ENCODE peak calls at places on chromosomes 13 and 19, in six cellular contexts. V, W, E, J, X and A are unnamed samples.

GRCh38 chr13:80145291-80145690 is 195.6 kb downstream of the SPRY2 start:
- DNase-seq in X (no peak), V (no peak), W (no peak), E (no peak), J (no peak), A (no peak)

GRCh38 chr19:4077800-4078683 is 11.3 kb upstream of the ZBTB7A start:
- DNase-seq in E (no peak), X (no peak), J (peak; percentile 42), W (peak; percentile 34), V (no peak), A (no peak)

GRCh38 chr19:17686592-17687042 is 1.5 kb downstream of the UNC13A start:
- DNase-seq in J (no peak), E (peak; percentile 76), X (no peak), W (no peak), V (peak; percentile 84), A (no peak)

GRCh38 chr13:44758595-44759221 is 182.6 kb upstream of the TSC22D1 start:
- DNase-seq in E (peak; percentile 23), X (no peak), J (no peak), W (peak; percentile 76), V (no peak), A (no peak)

GRCh38 chr13:50170447-50171037 is 155.3 kb downstream of the KCNRG start:
- DNase-seq in J (no peak), X (no peak), V (no peak), E (no peak), W (peak; percentile 41), A (no peak)

GRCh38 chr19:52566588-52566987 is 3.5 kb upstream of the ZNF701 start:
- DNase-seq in W (peak; percentile 10), X (peak; percentile 67), E (no peak), V (no peak), J (no peak), A (no peak)

GRCh38 chr13:60351326-60351725 is 45.7 kb upstream of the TDRD3 start:
- DNase-seq in V (no peak), X (no peak), W (peak; percentile 89), E (peak; percentile 68), J (no peak), A (no peak)

GRCh38 chr13:66567899-66568612 is 662.1 kb downstream of the PCDH9 start:
- DNase-seq in E (no peak), W (no peak), J (no peak), X (no peak), V (no peak), A (no peak)

GRCh38 chr19:342801-343421 is 1.7 kb downstream of the MIER2 start:
- DNase-seq in V (no peak), W (peak; percentile 80), E (no peak), J (no peak), X (no peak), A (no peak)

GRCh38 chr13:114013952-114014629 is 40.2 kb upstream of the C13orf46 start:
- DNase-seq in J (no peak), E (no peak), X (no peak), V (no peak), W (no peak), A (no peak)

GRCh38 chr19:31064486-31064885 is 284.8 kb downstream of the TSHZ3 start:
- DNase-seq in V (no peak), X (no peak), J (no peak), W (no peak), E (no peak), A (no peak)

GRCh38 chr19:21022996-21023395 is 2.5 kb downstream of the ZNF430 start:
- DNase-seq in E (peak; percentile 6), J (no peak), W (peak; percentile 67), X (no peak), V (no peak), A (no peak)

GRCh38 chr19:18294467-18294864 is 13.0 kb upstream of the JUND start:
- DNase-seq in X (no peak), W (no peak), J (no peak), E (no peak), V (peak; percentile 88), A (no peak)

GRCh38 chr19:5839312-5840017 is at the start of gene FUT6:
- DNase-seq in E (no peak), X (no peak), W (no peak), J (no peak), V (no peak), A (no peak)

GRCh38 chr13:107301724-107302374 is 733.9 kb upstream of the ARGLU1 start:
- DNase-seq in W (no peak), J (no peak), V (peak; percentile 73), E (peak; percentile 39), X (no peak), A (no peak)
- TF ChIP-seq CTCF in W (no peak), J (no peak), V (peak; percentile 57), E (peak; percentile 41), X (no peak), A (no peak)

DNA sequence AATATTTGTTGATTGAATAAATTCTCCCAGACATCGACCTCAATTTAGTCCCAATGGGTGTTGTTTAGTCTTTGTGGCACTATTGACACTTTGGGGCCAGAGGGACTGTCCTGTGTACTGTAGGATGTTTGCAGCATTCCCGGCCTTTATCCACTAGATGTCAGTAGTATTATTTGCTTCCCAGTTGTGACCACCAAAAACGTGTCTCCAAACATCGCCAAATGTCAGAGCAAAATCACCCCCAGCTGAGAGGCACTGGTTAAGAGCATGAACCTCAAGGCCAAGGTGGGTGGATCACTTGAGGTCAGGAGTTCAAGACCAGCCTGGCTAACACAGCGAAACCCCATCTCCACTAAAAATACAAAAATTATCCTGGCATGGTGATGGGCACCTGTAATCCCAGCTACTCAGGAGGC is 15.4 kb downstream of the NLRP12 start:
- DNase-seq in W (peak; percentile 55), E (peak; percentile 62), J (no peak), V (no peak), X (peak; percentile 33), A (no peak)
- TF ChIP-seq CTCF in W (peak; percentile 80), E (peak; percentile 64), J (no peak), V (peak; percentile 57), X (peak; percentile 63), A (peak; percentile 68)

GRCh38 chr19:45764487-45764886 is 4.6 kb downstream of the SIX5 start:
- DNase-seq in E (no peak), J (no peak), W (no peak), X (no peak), V (no peak), A (no peak)
- TF ChIP-seq CTCF in E (no peak), J (no peak), W (no peak), X (no peak), V (no peak), A (peak; percentile 51)

GRCh38 chr13:35763805-35764170 is 287.3 kb upstream of the MAB21L1 start:
- DNase-seq in V (no peak), E (peak; percentile 9), J (no peak), X (no peak), W (peak; percentile 59), A (no peak)
- TF ChIP-seq CTCF in V (no peak), E (no peak), J (no peak), X (no peak), W (no peak), A (no peak)

GRCh38 chr13:39612023-39612637 is 9.1 kb upstream of the LHFPL6 start:
- DNase-seq in J (peak; percentile 53), W (peak; percentile 77), E (peak; percentile 86), V (peak; percentile 68), X (no peak), A (no peak)
- TF ChIP-seq CTCF in J (peak; percentile 90), W (peak; percentile 85), E (peak; percentile 94), V (peak; percentile 87), X (peak; percentile 73), A (peak; percentile 95)

DNA sequence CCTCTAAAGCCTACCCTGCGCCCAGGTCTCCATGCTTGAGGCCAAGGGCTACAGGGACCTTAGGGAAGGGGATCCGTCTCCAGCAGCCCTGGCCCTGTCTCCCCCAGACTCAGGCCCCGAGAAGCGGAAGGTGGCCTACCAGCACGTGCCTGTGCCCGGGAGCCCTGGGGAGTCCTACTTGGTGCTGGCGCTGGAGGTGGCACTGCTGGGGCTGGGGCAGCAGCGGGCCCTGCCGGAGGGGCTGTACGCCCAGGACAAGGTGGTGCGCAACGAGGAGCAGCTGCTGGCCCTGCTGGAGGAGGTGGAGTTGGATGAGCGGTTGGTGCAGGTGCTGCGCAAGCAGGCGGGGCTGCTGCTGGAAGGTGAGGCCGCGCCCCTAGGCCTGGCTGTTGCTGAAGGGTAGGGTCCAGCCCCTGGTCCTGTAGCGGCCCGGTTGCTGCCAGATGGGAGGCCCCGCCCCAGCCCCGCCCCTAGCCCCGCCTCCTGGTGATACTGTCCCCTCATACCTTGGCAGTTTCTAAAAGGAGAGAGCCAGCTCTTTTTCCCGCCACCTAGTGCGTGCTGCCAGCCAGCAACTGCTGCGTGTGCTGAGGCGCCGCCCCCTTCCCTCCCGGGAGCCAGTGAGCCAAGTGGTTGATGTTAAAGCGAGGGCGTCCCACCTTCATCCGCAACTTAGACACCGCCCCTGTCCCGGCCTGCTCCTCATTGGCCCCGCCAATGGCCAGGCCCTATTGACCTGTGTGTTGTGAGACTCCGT is 22.6 kb downstream of the ZSWIM4 start:
- DNase-seq in V (no peak), X (no peak), W (no peak), J (no peak), E (no peak), A (no peak)
- TF ChIP-seq CTCF in V (no peak), X (no peak), W (no peak), J (no peak), E (no peak), A (no peak)

GRCh38 chr19:48636859-48637448 is at the start of gene DBP:
- DNase-seq in W (no peak), E (no peak), X (no peak), V (peak; percentile 65), J (peak; percentile 72), A (no peak)
- TF ChIP-seq CTCF in W (peak; percentile 24), E (peak; percentile 22), X (no peak), V (no peak), J (no peak), A (no peak)

DNA sequence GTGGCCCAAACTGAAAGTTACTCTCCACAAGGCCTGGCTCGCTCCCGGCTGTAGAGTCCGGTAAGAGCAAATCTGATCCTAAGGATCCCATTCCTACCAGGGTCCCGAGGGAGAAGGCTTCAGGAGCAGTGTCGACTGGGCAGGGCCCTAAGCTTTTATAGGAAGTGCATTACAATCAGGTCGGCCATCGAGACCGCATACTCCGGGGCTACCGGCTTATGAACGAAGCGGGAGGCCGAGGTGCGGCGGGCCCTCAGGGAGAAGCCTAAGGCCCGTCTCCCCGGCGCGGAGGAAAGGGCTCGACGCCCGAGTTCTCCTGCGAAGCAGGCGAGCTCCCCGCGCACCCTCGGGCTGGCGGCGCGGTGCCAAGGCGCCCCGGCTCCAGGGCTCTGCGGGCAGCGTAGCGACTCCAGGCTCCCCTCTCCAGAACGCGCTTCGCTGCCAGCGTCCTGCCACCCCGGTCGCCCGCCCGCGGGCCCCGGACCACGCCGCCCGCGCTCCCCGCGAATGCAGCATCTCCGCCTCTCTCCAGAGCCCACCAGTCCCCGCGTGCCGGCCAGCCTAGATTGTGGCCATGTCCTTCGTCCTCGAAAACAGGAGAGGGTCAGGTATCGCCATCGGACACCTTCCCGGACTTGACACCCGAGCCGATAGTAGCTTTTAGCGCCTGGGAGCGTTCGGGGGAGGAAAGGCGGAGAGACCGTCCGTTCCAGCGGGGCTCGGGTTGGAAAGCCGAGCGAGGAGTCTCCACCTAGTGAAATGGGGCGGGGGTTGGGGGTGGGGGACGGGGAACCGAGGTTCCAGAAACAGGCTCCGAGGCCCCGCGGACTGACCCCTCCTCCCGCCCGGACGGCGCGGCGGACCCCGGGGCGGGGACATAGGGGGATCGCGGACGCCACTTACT is 1.3 kb downstream of the EFNB2 start:
- DNase-seq in E (no peak), V (peak; percentile 65), X (no peak), J (no peak), W (peak; percentile 62), A (peak; percentile 72)
- TF ChIP-seq CTCF in E (no peak), V (no peak), X (no peak), J (no peak), W (no peak), A (peak; percentile 34)